ENCODE peak calls at places on chromosome 1, in ten cellular contexts. C, E, H, G, L, U, Z, D, S and M are unnamed samples.

GRCh38 chr1:6347641-6348487 is 45.7 kb downstream of the ACOT7 start:
- DNase-seq in C (peak), E (no peak), H (no peak), G (peak), L (peak), U (no peak), Z (no peak), D (peak), S (peak), M (peak)

GRCh38 chr1:24769656-24770651 is 24.7 kb downstream of the CLIC4 start:
- DNase-seq in C (no peak), E (peak), H (no peak), G (no peak), L (no peak), U (no peak), Z (no peak), D (peak), S (no peak), M (no peak)

GRCh38 chr1:48878191-48878940 is 101.7 kb upstream of the BEND5 start:
- DNase-seq in C (no peak), E (peak), H (no peak), G (no peak), L (no peak), U (no peak), Z (peak), D (peak), S (no peak), M (no peak)

GRCh38 chr1:160578694-160579191 is 553 bp downstream of the CD84 start:
- DNase-seq in C (no peak), E (no peak), H (no peak), G (no peak), L (no peak), U (no peak), Z (no peak), D (no peak), S (no peak), M (no peak)

GRCh38 chr1:197178998-197179397 is 32.5 kb upstream of the ASPM start:
- DNase-seq in C (no peak), E (peak), H (no peak), G (no peak), L (no peak), U (no peak), Z (no peak), D (peak), S (no peak), M (no peak)

GRCh38 chr1:204130989-204131892 is 20.6 kb downstream of the ETNK2 start:
- DNase-seq in C (no peak), E (peak), H (no peak), G (no peak), L (no peak), U (no peak), Z (peak), D (no peak), S (no peak), M (no peak)

GRCh38 chr1:172588296-172589291 is 55.6 kb downstream of the SUCO start:
- DNase-seq in C (no peak), E (peak), H (no peak), G (no peak), L (no peak), U (no peak), Z (peak), D (peak), S (no peak), M (no peak)

GRCh38 chr1:56838726-56839125 is 15.9 kb upstream of the C8A start:
- DNase-seq in C (no peak), E (no peak), H (no peak), G (no peak), L (no peak), U (no peak), Z (no peak), D (no peak), S (no peak), M (no peak)

GRCh38 chr1:222911866-222912265 is 97.0 kb downstream of the DISP1 start:
- DNase-seq in C (no peak), E (no peak), H (no peak), G (no peak), L (no peak), U (no peak), Z (no peak), D (no peak), S (no peak), M (no peak)